ENCODE peak calls at places on chromosome 17, in seven cellular contexts. J is OCI-LY7, R is pancreas, G is lung, F is kidney, U is astrocyte of the cerebellum, P is upper lobe of right lung. O is an unnamed sample.
A peak's percentile ranks its signal among the peaks of the same experiment; 100 is the strongest.

GRCh38 chr17:57311281-57312216 is 55.2 kb downstream of the MSI2 start:
- DNase-seq in R (peak; percentile 33), J (no peak), G (no peak), U (no peak), F (no peak), P (no peak), O (no peak)

GRCh38 chr17:59550703-59551102 is 14.7 kb upstream of the DHX40 start:
- DNase-seq in P (no peak), J (no peak), U (no peak), G (no peak), F (no peak), R (no peak), O (no peak)

GRCh38 chr17:5780476-5780875 is 196.2 kb upstream of the NLRP1 start:
- DNase-seq in J (no peak), P (no peak), G (no peak), R (no peak), F (no peak), U (no peak), O (no peak)

GRCh38 chr17:69485901-69486643 is 71.6 kb downstream of the MAP2K6 start:
- DNase-seq in P (no peak), J (no peak), F (no peak), G (no peak), R (no peak), U (no peak), O (no peak)

GRCh38 chr17:77581480-77581879 is 377.0 kb upstream of the TNRC6C start:
- DNase-seq in R (no peak), G (no peak), J (no peak), F (no peak), U (no peak), P (peak; percentile 6), O (no peak)

GRCh38 chr17:78174870-78175642 is 6.7 kb downstream of the SYNGR2 start:
- DNase-seq in R (peak; percentile 88), J (peak; percentile 53), U (no peak), F (no peak), G (no peak), P (no peak), O (no peak)

GRCh38 chr17:77416096-77416713 is 275.4 kb downstream of the SEC14L1 start:
- DNase-seq in F (no peak), P (no peak), R (no peak), U (no peak), G (no peak), J (no peak), O (no peak)

GRCh38 chr17:36127199-36127881 is 23.7 kb downstream of the CCL4 start:
- DNase-seq in P (no peak), G (no peak), R (no peak), F (no peak), U (no peak), J (peak; percentile 92), O (no peak)

GRCh38 chr17:20098314-20098713 is 89.2 kb downstream of the SPECC1 start:
- DNase-seq in R (no peak), J (no peak), G (no peak), P (no peak), F (no peak), U (no peak), O (no peak)

GRCh38 chr17:1870592-1870991 is 40.8 kb downstream of the RPA1 start:
- DNase-seq in J (no peak), F (no peak), U (no peak), R (no peak), G (no peak), P (no peak), O (no peak)

GRCh38 chr17:74404802-74405201 is 27.1 kb upstream of the GPRC5C start:
- DNase-seq in R (no peak), J (no peak), F (no peak), U (no peak), G (no peak), P (no peak), O (no peak)
- H3K4me3 ChIP-seq in R (no peak overlapping the region), J (no peak overlapping the region), F (no peak overlapping the region), U (no peak overlapping the region), G (no peak overlapping the region), P (no peak overlapping the region), O (no peak overlapping the region)

DNA sequence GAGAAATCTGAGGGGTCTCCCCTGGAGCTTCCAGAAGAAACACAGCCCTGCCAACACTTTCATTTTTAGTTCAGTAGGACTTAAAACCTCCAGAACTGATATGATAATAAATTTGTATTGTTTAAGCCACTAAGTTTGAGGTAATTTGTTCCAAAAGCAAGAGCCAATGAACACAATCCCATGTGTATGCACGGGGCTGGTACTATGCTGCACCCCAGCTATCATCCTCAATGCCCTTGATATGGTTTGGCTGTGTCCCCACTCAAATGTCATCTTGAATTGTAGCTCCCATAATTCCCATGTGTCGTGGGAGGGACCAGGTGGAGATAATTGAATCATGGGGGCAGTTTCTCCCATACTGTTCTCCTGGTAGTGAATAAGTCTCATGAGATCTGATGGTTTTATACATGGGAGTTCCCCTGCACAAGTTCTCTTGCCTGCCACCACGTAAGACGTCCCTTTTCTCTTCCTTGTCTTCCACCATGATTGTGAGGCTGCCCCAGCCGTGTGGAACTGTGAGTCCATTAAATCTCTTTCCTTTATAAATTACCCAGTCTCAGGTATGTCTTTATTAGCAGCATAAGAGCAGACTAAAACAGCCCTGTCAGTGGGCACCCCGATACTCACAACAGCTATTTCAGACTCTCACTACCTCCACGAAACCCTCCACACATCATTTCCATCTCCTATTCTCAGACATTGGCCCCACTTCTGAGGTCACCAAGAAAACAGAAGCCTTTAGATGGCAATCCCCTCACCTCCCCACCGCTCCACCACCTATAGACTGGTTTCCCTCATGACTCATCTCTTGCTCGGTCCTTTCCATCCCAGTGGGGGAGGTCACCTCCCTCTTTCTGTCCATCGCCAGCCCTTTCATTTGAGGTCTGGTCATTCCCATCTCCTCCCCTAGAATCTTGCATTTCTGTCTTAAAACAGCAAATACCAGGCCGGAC is 8.9 kb upstream of the CACNG1 start:
- DNase-seq in U (no peak), J (no peak), F (peak; percentile 35), R (no peak), P (no peak), G (no peak), O (no peak)
- H3K4me3 ChIP-seq in U (no peak overlapping the region), J (no peak overlapping the region), F (no peak overlapping the region), R (no peak overlapping the region), P (no peak overlapping the region), G (no peak overlapping the region), O (no peak overlapping the region)

DNA sequence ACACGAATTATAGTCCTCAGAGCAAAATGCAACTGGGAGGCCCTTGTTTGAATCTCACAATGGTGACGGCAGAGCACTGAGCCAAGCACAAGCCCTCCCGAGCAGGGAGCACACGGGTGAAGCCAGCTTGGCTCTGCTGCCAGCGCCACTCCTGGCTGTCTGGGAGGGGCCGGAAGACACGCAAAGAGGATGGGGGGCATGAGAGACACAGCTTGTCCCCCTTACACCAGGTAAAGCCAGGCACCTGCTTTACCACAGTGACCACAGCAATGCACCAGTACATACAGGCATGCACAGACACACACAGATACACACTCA is 90.0 kb downstream of the RBFOX3 start:
- DNase-seq in R (no peak), P (no peak), F (no peak), J (no peak), G (no peak), U (no peak), O (no peak)
- H3K4me3 ChIP-seq in R (no peak overlapping the region), P (no peak overlapping the region), F (no peak overlapping the region), J (no peak overlapping the region), G (no peak overlapping the region), U (no peak overlapping the region), O (no peak overlapping the region)

GRCh38 chr17:40340880-40341807 is 23.4 kb downstream of the GJD3 start:
- DNase-seq in F (peak; percentile 97), R (peak; percentile 87), P (peak; percentile 96), U (no peak), G (peak; percentile 91), J (peak; percentile 90), O (no peak)
- H3K4me3 ChIP-seq in F (peak overlapping the region; percentile 91), R (peak overlapping the region; percentile 73), P (peak overlapping the region; percentile 64), U (peak overlapping the region; percentile 67), G (peak overlapping the region; percentile 62), J (peak overlapping the region; percentile 73), O (peak overlapping the region; percentile 78)

GRCh38 chr17:74860999-74861553 is 1.4 kb upstream of the GRIN2C start:
- DNase-seq in J (no peak), R (no peak), U (no peak), G (no peak), F (no peak), P (no peak), O (no peak)
- H3K4me3 ChIP-seq in J (no peak overlapping the region), R (no peak overlapping the region), U (no peak overlapping the region), G (no peak overlapping the region), F (no peak overlapping the region), P (no peak overlapping the region), O (peak overlapping the region; percentile 21)

DNA sequence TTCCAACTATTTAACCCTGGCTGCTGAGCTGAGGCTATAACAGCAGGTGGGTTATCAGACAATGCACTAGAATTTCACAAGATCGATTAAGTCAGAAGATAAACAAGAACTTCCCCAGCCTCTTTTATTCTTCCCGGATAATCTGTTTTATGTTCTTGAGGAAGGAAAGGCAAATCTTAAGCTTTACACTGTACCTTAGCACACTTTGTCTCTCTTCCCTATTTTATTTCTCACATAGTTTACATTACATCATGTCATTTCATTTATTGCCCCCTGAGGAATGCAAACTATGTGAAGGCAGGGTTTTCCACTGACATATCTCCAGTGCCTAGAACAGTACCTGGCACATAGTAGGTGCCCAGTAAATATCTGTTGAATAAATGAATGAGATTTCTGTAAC is 139.6 kb downstream of the SKAP1 start:
- DNase-seq in G (no peak), U (no peak), J (no peak), P (no peak), R (no peak), F (no peak), O (no peak)
- H3K4me3 ChIP-seq in G (no peak overlapping the region), U (no peak overlapping the region), J (no peak overlapping the region), P (no peak overlapping the region), R (no peak overlapping the region), F (no peak overlapping the region), O (no peak overlapping the region)

GRCh38 chr17:17722906-17723353 is 41.7 kb downstream of the RAI1 start:
- DNase-seq in P (no peak), R (no peak), F (no peak), U (no peak), G (no peak), J (no peak), O (no peak)
- H3K4me3 ChIP-seq in P (peak overlapping the region; percentile 54), R (no peak overlapping the region), F (no peak overlapping the region), U (peak overlapping the region; percentile 53), G (no peak overlapping the region), J (no peak overlapping the region), O (peak overlapping the region; percentile 60)